ENCODE peak calls at places on chromosomes 11 and 22, in ten cellular contexts. N is activated naive CD8-positive, alpha-beta T cell treated with anti-CD3 and anti-CD28 coated beads, Interleukin-2, amount 10 ng/mL, durations not matched to agents 7 days and 5 days; V is NCI-H1105 treated with DMSO at 0.1 percent for 48 hours; W is SHP77; A is DMS153; P is omental fat pad; Y is adipocyte; T is SJCRH30; C is SW 1271; F is stimulated activated CD4-positive, alpha-beta T cell treated with anti-CD3 and anti-CD28 coated beads, TNF-alpha, amount 100 ng/mL, for 1 hour. M is an unnamed sample.

GRCh38 chr22:43002198-43002577 is 12.8 kb downstream of the PACSIN2 start:
- DNase-seq in Y (peak), C (peak), A (no peak), P (no peak), N (no peak), T (no peak), W (no peak), F (no peak), V (no peak), M (no peak)

GRCh38 chr22:48422900-48423480 is 1404.7 kb downstream of the BRD1 start:
- DNase-seq in T (no peak), F (no peak), V (no peak), A (no peak), N (no peak), C (no peak), W (no peak), Y (no peak), P (no peak), M (no peak)

GRCh38 chr11:10818594-10818993 is 9.9 kb upstream of the EIF4G2 start:
- DNase-seq in F (no peak), T (no peak), P (no peak), C (no peak), V (no peak), N (no peak), A (no peak), W (no peak), Y (peak), M (no peak)

GRCh38 chr11:133841279-133842043 is 3.9 kb downstream of the SPATA19 start:
- DNase-seq in C (no peak), Y (no peak), P (no peak), W (no peak), N (no peak), T (no peak), A (no peak), F (no peak), V (no peak), M (no peak)

GRCh38 chr11:64207247-64208085 is 945 bp downstream of the FERMT3 start:
- DNase-seq in N (peak), Y (no peak), T (peak), P (no peak), W (peak), V (no peak), C (no peak), F (peak), A (no peak), M (peak)

GRCh38 chr11:78220218-78221157 is 31.8 kb downstream of the USP35 start:
- DNase-seq in Y (no peak), C (no peak), P (no peak), F (no peak), W (no peak), V (no peak), N (no peak), T (no peak), A (no peak), M (no peak)

GRCh38 chr11:43681543-43681942 is 1.0 kb downstream of the HSD17B12 start:
- DNase-seq in A (no peak), V (no peak), W (peak), F (no peak), N (no peak), P (no peak), T (no peak), C (peak), Y (no peak), M (no peak)

GRCh38 chr11:75816561-75817239 is 1.7 kb downstream of the UVRAG start:
- DNase-seq in W (no peak), P (no peak), A (no peak), F (no peak), C (no peak), Y (no peak), V (no peak), N (no peak), T (no peak), M (no peak)

GRCh38 chr11:117122546-117122945 is 21.5 kb upstream of the PAFAH1B2 start:
- DNase-seq in V (no peak), F (no peak), T (no peak), W (no peak), N (no peak), Y (no peak), P (no peak), A (no peak), C (no peak), M (no peak)

GRCh38 chr11:97722065-97722464 is 1298.7 kb upstream of the CNTN5 start:
- DNase-seq in N (no peak), V (peak), W (peak), P (no peak), A (no peak), Y (peak), F (no peak), T (peak), C (peak), M (no peak)

GRCh38 chr22:47206819-47207218 is 444.4 kb downstream of the TBC1D22A start:
- DNase-seq in T (no peak), C (no peak), F (no peak), Y (no peak), A (no peak), V (no peak), N (no peak), W (no peak), P (no peak), M (no peak)

M was measured in tibial nerve.